ENCODE peak calls at places on chromosomes 2 and 18, in nine cellular contexts. One of them, this sample, is unnamed.

GRCh38 chr2:15584767-15585469 is 6.8 kb upstream of the DDX1 start:
- DNase-seq in HFF-Myc: no peak
- DNase-seq in EL: peak; percentile 8
- DNase-seq in COR-L47: no peak
- DNase-seq in stimulated activated CD4-positive, alpha-beta T cell treated with anti-CD3 and anti-CD28 coated beads, Interleukin-1b, Interleukin-23, amount 100 ng/mL, for 1 hour: no peak
- DNase-seq in T-helper 9 cell: no peak
- DNase-seq in effector memory CD4-positive, alpha-beta T cell: no peak
- DNase-seq in RCC 7860: no peak
- DNase-seq in H54: peak; percentile 11
- DNase-seq in this sample: no peak

GRCh38 chr18:45106331-45106774 is 425.7 kb downstream of the SETBP1 start:
- DNase-seq in stimulated activated CD4-positive, alpha-beta T cell treated with anti-CD3 and anti-CD28 coated beads, Interleukin-1b, Interleukin-23, amount 100 ng/mL, for 1 hour: no peak
- DNase-seq in HFF-Myc: peak; percentile 21
- DNase-seq in RCC 7860: no peak
- DNase-seq in H54: no peak
- DNase-seq in EL: peak; percentile 4
- DNase-seq in effector memory CD4-positive, alpha-beta T cell: no peak
- DNase-seq in COR-L47: no peak
- DNase-seq in T-helper 9 cell: no peak
- DNase-seq in this sample: no peak

GRCh38 chr18:28153485-28154065 is 23.4 kb downstream of the CDH2 start:
- DNase-seq in HFF-Myc: no peak
- DNase-seq in COR-L47: no peak
- DNase-seq in effector memory CD4-positive, alpha-beta T cell: no peak
- DNase-seq in T-helper 9 cell: no peak
- DNase-seq in RCC 7860: no peak
- DNase-seq in EL: peak; percentile 16
- DNase-seq in H54: no peak
- DNase-seq in stimulated activated CD4-positive, alpha-beta T cell treated with anti-CD3 and anti-CD28 coated beads, Interleukin-1b, Interleukin-23, amount 100 ng/mL, for 1 hour: no peak
- DNase-seq in this sample: no peak

GRCh38 chr18:78352905-78353304 is 626.7 kb upstream of the SALL3 start:
- DNase-seq in stimulated activated CD4-positive, alpha-beta T cell treated with anti-CD3 and anti-CD28 coated beads, Interleukin-1b, Interleukin-23, amount 100 ng/mL, for 1 hour: no peak
- DNase-seq in T-helper 9 cell: no peak
- DNase-seq in EL: no peak
- DNase-seq in COR-L47: no peak
- DNase-seq in H54: no peak
- DNase-seq in RCC 7860: no peak
- DNase-seq in HFF-Myc: no peak
- DNase-seq in effector memory CD4-positive, alpha-beta T cell: no peak
- DNase-seq in this sample: no peak

GRCh38 chr2:229410312-229410711 is 139.2 kb upstream of the PID1 start:
- DNase-seq in EL: no peak
- DNase-seq in T-helper 9 cell: no peak
- DNase-seq in HFF-Myc: no peak
- DNase-seq in COR-L47: no peak
- DNase-seq in RCC 7860: no peak
- DNase-seq in effector memory CD4-positive, alpha-beta T cell: no peak
- DNase-seq in stimulated activated CD4-positive, alpha-beta T cell treated with anti-CD3 and anti-CD28 coated beads, Interleukin-1b, Interleukin-23, amount 100 ng/mL, for 1 hour: no peak
- DNase-seq in H54: no peak
- DNase-seq in this sample: no peak

GRCh38 chr2:16365391-16365790 is 300.2 kb downstream of the CYRIA start:
- DNase-seq in T-helper 9 cell: no peak
- DNase-seq in EL: no peak
- DNase-seq in RCC 7860: no peak
- DNase-seq in COR-L47: no peak
- DNase-seq in effector memory CD4-positive, alpha-beta T cell: no peak
- DNase-seq in stimulated activated CD4-positive, alpha-beta T cell treated with anti-CD3 and anti-CD28 coated beads, Interleukin-1b, Interleukin-23, amount 100 ng/mL, for 1 hour: no peak
- DNase-seq in H54: no peak
- DNase-seq in HFF-Myc: no peak
- DNase-seq in this sample: no peak

GRCh38 chr2:107312240-107312639 is 426.3 kb upstream of the ST6GAL2 start:
- DNase-seq in HFF-Myc: no peak
- DNase-seq in stimulated activated CD4-positive, alpha-beta T cell treated with anti-CD3 and anti-CD28 coated beads, Interleukin-1b, Interleukin-23, amount 100 ng/mL, for 1 hour: no peak
- DNase-seq in COR-L47: no peak
- DNase-seq in EL: no peak
- DNase-seq in T-helper 9 cell: no peak
- DNase-seq in RCC 7860: no peak
- DNase-seq in H54: no peak
- DNase-seq in effector memory CD4-positive, alpha-beta T cell: no peak
- DNase-seq in this sample: no peak

GRCh38 chr2:241813080-241813805 is 4.2 kb downstream of the NEU4 start:
- DNase-seq in EL: no peak
- DNase-seq in effector memory CD4-positive, alpha-beta T cell: no peak
- DNase-seq in RCC 7860: no peak
- DNase-seq in HFF-Myc: no peak
- DNase-seq in stimulated activated CD4-positive, alpha-beta T cell treated with anti-CD3 and anti-CD28 coated beads, Interleukin-1b, Interleukin-23, amount 100 ng/mL, for 1 hour: no peak
- DNase-seq in COR-L47: no peak
- DNase-seq in T-helper 9 cell: no peak
- DNase-seq in H54: no peak
- DNase-seq in this sample: no peak

GRCh38 chr2:152200562-152201465 is 25.3 kb upstream of the STAM2 start:
- DNase-seq in COR-L47: no peak
- DNase-seq in RCC 7860: peak; percentile 96
- DNase-seq in T-helper 9 cell: no peak
- DNase-seq in EL: peak; percentile 99
- DNase-seq in H54: peak; percentile 79
- DNase-seq in effector memory CD4-positive, alpha-beta T cell: no peak
- DNase-seq in HFF-Myc: peak; percentile 92
- DNase-seq in stimulated activated CD4-positive, alpha-beta T cell treated with anti-CD3 and anti-CD28 coated beads, Interleukin-1b, Interleukin-23, amount 100 ng/mL, for 1 hour: no peak
- DNase-seq in this sample: peak; percentile 76

GRCh38 chr2:222969491-222969890 is 82.5 kb upstream of the KCNE4 start:
- DNase-seq in stimulated activated CD4-positive, alpha-beta T cell treated with anti-CD3 and anti-CD28 coated beads, Interleukin-1b, Interleukin-23, amount 100 ng/mL, for 1 hour: no peak
- DNase-seq in RCC 7860: no peak
- DNase-seq in H54: no peak
- DNase-seq in HFF-Myc: no peak
- DNase-seq in effector memory CD4-positive, alpha-beta T cell: no peak
- DNase-seq in EL: peak; percentile 48
- DNase-seq in COR-L47: no peak
- DNase-seq in T-helper 9 cell: no peak
- DNase-seq in this sample: no peak

GRCh38 chr18:2104620-2105462 is 466.5 kb downstream of the METTL4 start:
- DNase-seq in HFF-Myc: peak; percentile 30
- DNase-seq in H54: peak; percentile 21
- DNase-seq in EL: peak; percentile 59
- DNase-seq in stimulated activated CD4-positive, alpha-beta T cell treated with anti-CD3 and anti-CD28 coated beads, Interleukin-1b, Interleukin-23, amount 100 ng/mL, for 1 hour: peak; percentile 1
- DNase-seq in RCC 7860: no peak
- DNase-seq in T-helper 9 cell: peak; percentile 25
- DNase-seq in effector memory CD4-positive, alpha-beta T cell: peak; percentile 12
- DNase-seq in COR-L47: peak; percentile 13
- DNase-seq in this sample: no peak

GRCh38 chr2:197708331-197708730 is 3.2 kb downstream of the MARS2 start:
- DNase-seq in EL: peak; percentile 72
- DNase-seq in H54: peak; percentile 19
- DNase-seq in RCC 7860: peak; percentile 48
- DNase-seq in COR-L47: no peak
- DNase-seq in HFF-Myc: no peak
- DNase-seq in T-helper 9 cell: no peak
- DNase-seq in effector memory CD4-positive, alpha-beta T cell: no peak
- DNase-seq in stimulated activated CD4-positive, alpha-beta T cell treated with anti-CD3 and anti-CD28 coated beads, Interleukin-1b, Interleukin-23, amount 100 ng/mL, for 1 hour: no peak
- DNase-seq in this sample: no peak

GRCh38 chr18:34862561-34862960 is 152.5 kb downstream of the DTNA start:
- DNase-seq in T-helper 9 cell: no peak
- DNase-seq in effector memory CD4-positive, alpha-beta T cell: no peak
- DNase-seq in EL: no peak
- DNase-seq in HFF-Myc: no peak
- DNase-seq in stimulated activated CD4-positive, alpha-beta T cell treated with anti-CD3 and anti-CD28 coated beads, Interleukin-1b, Interleukin-23, amount 100 ng/mL, for 1 hour: no peak
- DNase-seq in H54: no peak
- DNase-seq in RCC 7860: no peak
- DNase-seq in COR-L47: no peak
- DNase-seq in this sample: no peak

GRCh38 chr18:36176739-36177138 is 10.6 kb upstream of the MOCOS start:
- DNase-seq in RCC 7860: no peak
- DNase-seq in T-helper 9 cell: no peak
- DNase-seq in effector memory CD4-positive, alpha-beta T cell: no peak
- DNase-seq in COR-L47: no peak
- DNase-seq in stimulated activated CD4-positive, alpha-beta T cell treated with anti-CD3 and anti-CD28 coated beads, Interleukin-1b, Interleukin-23, amount 100 ng/mL, for 1 hour: no peak
- DNase-seq in H54: no peak
- DNase-seq in EL: peak; percentile 66
- DNase-seq in HFF-Myc: no peak
- DNase-seq in this sample: peak; percentile 92

GRCh38 chr2:150371066-150371812 is 116.2 kb downstream of the RND3 start:
- DNase-seq in effector memory CD4-positive, alpha-beta T cell: no peak
- DNase-seq in stimulated activated CD4-positive, alpha-beta T cell treated with anti-CD3 and anti-CD28 coated beads, Interleukin-1b, Interleukin-23, amount 100 ng/mL, for 1 hour: no peak
- DNase-seq in COR-L47: no peak
- DNase-seq in RCC 7860: no peak
- DNase-seq in HFF-Myc: no peak
- DNase-seq in H54: no peak
- DNase-seq in T-helper 9 cell: no peak
- DNase-seq in EL: no peak
- DNase-seq in this sample: no peak

GRCh38 chr18:7037470-7037869 is 80.1 kb downstream of the LAMA1 start:
- DNase-seq in RCC 7860: no peak
- DNase-seq in stimulated activated CD4-positive, alpha-beta T cell treated with anti-CD3 and anti-CD28 coated beads, Interleukin-1b, Interleukin-23, amount 100 ng/mL, for 1 hour: no peak
- DNase-seq in H54: no peak
- DNase-seq in EL: no peak
- DNase-seq in T-helper 9 cell: no peak
- DNase-seq in HFF-Myc: no peak
- DNase-seq in COR-L47: no peak
- DNase-seq in effector memory CD4-positive, alpha-beta T cell: no peak
- DNase-seq in this sample: no peak

GRCh38 chr2:209771474-209772292 is at the start of gene UNC80:
- DNase-seq in HFF-Myc: no peak
- DNase-seq in EL: peak; percentile 51
- DNase-seq in effector memory CD4-positive, alpha-beta T cell: no peak
- DNase-seq in T-helper 9 cell: no peak
- DNase-seq in COR-L47: peak; percentile 72
- DNase-seq in RCC 7860: no peak
- DNase-seq in H54: no peak
- DNase-seq in stimulated activated CD4-positive, alpha-beta T cell treated with anti-CD3 and anti-CD28 coated beads, Interleukin-1b, Interleukin-23, amount 100 ng/mL, for 1 hour: no peak
- DNase-seq in this sample: no peak

GRCh38 chr18:23502516-23503037 is 734 bp upstream of the RMC1 start:
- DNase-seq in H54: no peak
- DNase-seq in RCC 7860: no peak
- DNase-seq in stimulated activated CD4-positive, alpha-beta T cell treated with anti-CD3 and anti-CD28 coated beads, Interleukin-1b, Interleukin-23, amount 100 ng/mL, for 1 hour: no peak
- DNase-seq in T-helper 9 cell: no peak
- DNase-seq in HFF-Myc: no peak
- DNase-seq in COR-L47: no peak
- DNase-seq in effector memory CD4-positive, alpha-beta T cell: no peak
- DNase-seq in EL: no peak
- DNase-seq in this sample: no peak

GRCh38 chr18:32915526-32915925 is 142.7 kb upstream of the KLHL14 start:
- DNase-seq in stimulated activated CD4-positive, alpha-beta T cell treated with anti-CD3 and anti-CD28 coated beads, Interleukin-1b, Interleukin-23, amount 100 ng/mL, for 1 hour: no peak
- DNase-seq in HFF-Myc: no peak
- DNase-seq in RCC 7860: no peak
- DNase-seq in EL: no peak
- DNase-seq in COR-L47: no peak
- DNase-seq in effector memory CD4-positive, alpha-beta T cell: no peak
- DNase-seq in T-helper 9 cell: no peak
- DNase-seq in H54: no peak
- DNase-seq in this sample: no peak

GRCh38 chr2:144771348-144771747 is 251.4 kb upstream of the ZEB2 start:
- DNase-seq in stimulated activated CD4-positive, alpha-beta T cell treated with anti-CD3 and anti-CD28 coated beads, Interleukin-1b, Interleukin-23, amount 100 ng/mL, for 1 hour: no peak
- DNase-seq in HFF-Myc: no peak
- DNase-seq in RCC 7860: no peak
- DNase-seq in COR-L47: peak; percentile 22
- DNase-seq in effector memory CD4-positive, alpha-beta T cell: no peak
- DNase-seq in T-helper 9 cell: no peak
- DNase-seq in EL: no peak
- DNase-seq in H54: no peak
- DNase-seq in this sample: no peak

GRCh38 chr2:47898089-47898731 is 8.1 kb downstream of the FBXO11 start:
- DNase-seq in effector memory CD4-positive, alpha-beta T cell: no peak
- DNase-seq in HFF-Myc: no peak
- DNase-seq in EL: peak; percentile 10
- DNase-seq in RCC 7860: no peak
- DNase-seq in T-helper 9 cell: no peak
- DNase-seq in H54: no peak
- DNase-seq in stimulated activated CD4-positive, alpha-beta T cell treated with anti-CD3 and anti-CD28 coated beads, Interleukin-1b, Interleukin-23, amount 100 ng/mL, for 1 hour: no peak
- DNase-seq in COR-L47: no peak
- DNase-seq in this sample: no peak

GRCh38 chr2:240595381-240596079 is 9.0 kb downstream of the CAPN10 start:
- DNase-seq in T-helper 9 cell: no peak
- DNase-seq in EL: no peak
- DNase-seq in effector memory CD4-positive, alpha-beta T cell: no peak
- DNase-seq in COR-L47: no peak
- DNase-seq in RCC 7860: no peak
- DNase-seq in HFF-Myc: no peak
- DNase-seq in H54: peak; percentile 59
- DNase-seq in stimulated activated CD4-positive, alpha-beta T cell treated with anti-CD3 and anti-CD28 coated beads, Interleukin-1b, Interleukin-23, amount 100 ng/mL, for 1 hour: no peak
- DNase-seq in this sample: no peak

GRCh38 chr2:9199716-9200633 is 6.6 kb upstream of the ASAP2 start:
- DNase-seq in HFF-Myc: no peak
- DNase-seq in COR-L47: no peak
- DNase-seq in T-helper 9 cell: no peak
- DNase-seq in H54: no peak
- DNase-seq in RCC 7860: no peak
- DNase-seq in stimulated activated CD4-positive, alpha-beta T cell treated with anti-CD3 and anti-CD28 coated beads, Interleukin-1b, Interleukin-23, amount 100 ng/mL, for 1 hour: no peak
- DNase-seq in EL: peak; percentile 52
- DNase-seq in effector memory CD4-positive, alpha-beta T cell: no peak
- DNase-seq in this sample: no peak

GRCh38 chr2:237900891-237901831 is 41.7 kb downstream of the RAMP1 start:
- DNase-seq in EL: no peak
- DNase-seq in T-helper 9 cell: no peak
- DNase-seq in RCC 7860: no peak
- DNase-seq in HFF-Myc: no peak
- DNase-seq in COR-L47: peak; percentile 21
- DNase-seq in H54: no peak
- DNase-seq in effector memory CD4-positive, alpha-beta T cell: no peak
- DNase-seq in stimulated activated CD4-positive, alpha-beta T cell treated with anti-CD3 and anti-CD28 coated beads, Interleukin-1b, Interleukin-23, amount 100 ng/mL, for 1 hour: no peak
- DNase-seq in this sample: no peak

GRCh38 chr2:180268006-180268405 is 260.9 kb upstream of the CWC22 start:
- DNase-seq in COR-L47: no peak
- DNase-seq in stimulated activated CD4-positive, alpha-beta T cell treated with anti-CD3 and anti-CD28 coated beads, Interleukin-1b, Interleukin-23, amount 100 ng/mL, for 1 hour: no peak
- DNase-seq in HFF-Myc: no peak
- DNase-seq in effector memory CD4-positive, alpha-beta T cell: no peak
- DNase-seq in EL: peak; percentile 45
- DNase-seq in H54: no peak
- DNase-seq in T-helper 9 cell: no peak
- DNase-seq in RCC 7860: no peak
- DNase-seq in this sample: no peak